ENCODE peak calls at places on chromosomes 16 and 17, in ten cellular contexts. Y is tibial nerve; E is Peyer's patch; R is ascending aorta; V is heart left ventricle; C is adipocyte; X is right lobe of liver; Z is cardiac muscle cell; M is lower lobe of right lung; A is CD8-positive, alpha-beta memory T cell. Q is an unnamed sample. For H3K4me1, the result is how much of the 10 kb centered on the place peaks cover.

GRCh38 chr17:76726766-76727718 is at the start of gene METTL23:
- DNase-seq in Y (peak), E (peak), R (peak), V (peak), C (peak), X (peak), Z (peak), M (peak), A (peak), Q (peak)

GRCh38 chr16:27795992-27796614 is 246.2 kb downstream of the KATNIP start:
- DNase-seq in Y (peak), E (no peak), R (no peak), V (no peak), C (peak), X (no peak), Z (peak), M (peak), A (no peak), Q (peak)

GRCh38 chr17:14833201-14833773 is 431.8 kb downstream of the PMP22 start:
- DNase-seq in Y (no peak), E (no peak), R (no peak), V (no peak), C (peak), X (no peak), Z (no peak), M (no peak), A (no peak), Q (no peak)

GRCh38 chr17:75390982-75391381 is 14.5 kb downstream of the GRB2 start:
- DNase-seq in Y (no peak), E (no peak), R (no peak), V (no peak), C (no peak), X (no peak), Z (no peak), M (no peak), A (no peak), Q (no peak)

GRCh38 chr17:79391808-79392233 is 219.0 kb downstream of the RBFOX3 start:
- DNase-seq in Y (peak), E (peak), R (peak), V (peak), C (peak), X (peak), Z (peak), M (peak), A (peak), Q (peak)

GRCh38 chr16:89324056-89325010 is 106.8 kb downstream of the ZNF778 start:
- DNase-seq in Y (no peak), E (no peak), R (no peak), V (no peak), C (no peak), X (peak), Z (no peak), M (peak), A (peak), Q (no peak)

GRCh38 chr16:1201444-1201843 is 23.6 kb downstream of the TPSG1 start:
- DNase-seq in Y (no peak), E (no peak), R (no peak), V (no peak), C (no peak), X (no peak), Z (no peak), M (no peak), A (no peak), Q (no peak)

GRCh38 chr16:21584817-21585216 is 14.6 kb upstream of the METTL9 start:
- DNase-seq in Y (no peak), E (no peak), R (no peak), V (no peak), C (no peak), X (no peak), Z (no peak), M (no peak), A (no peak), Q (no peak)

GRCh38 chr17:50218071-50218759 is 16.8 kb upstream of the COL1A1 start:
- DNase-seq in Y (no peak), E (no peak), R (no peak), V (no peak), C (peak), X (no peak), Z (no peak), M (no peak), A (no peak), Q (no peak)

GRCh38 chr16:82761236-82761635 is 134.5 kb downstream of the CDH13 start:
- DNase-seq in Y (peak), E (no peak), R (peak), V (peak), C (peak), X (peak), Z (peak), M (peak), A (no peak), Q (peak)

GRCh38 chr17:60579090-60579489 is 20.9 kb upstream of the PPM1D start:
- DNase-seq in Y (no peak), E (no peak), R (peak), V (no peak), C (peak), X (no peak), Z (no peak), M (no peak), A (no peak), Q (no peak)

GRCh38 chr16:78844682-78845081 is 745.2 kb downstream of the WWOX start:
- DNase-seq in Y (no peak), E (no peak), R (no peak), V (no peak), C (no peak), X (peak), Z (peak), M (no peak), A (no peak), Q (no peak)

GRCh38 chr17:55674107-55674506 is 48.6 kb downstream of the TMEM100 start:
- DNase-seq in Y (no peak), E (no peak), R (no peak), V (no peak), C (no peak), X (no peak), Z (no peak), M (no peak), A (no peak), Q (no peak)

GRCh38 chr16:67673712-67674580 is 7.3 kb downstream of the C16orf86 start:
- DNase-seq in Y (peak), E (no peak), R (peak), V (peak), C (no peak), X (peak), Z (no peak), M (peak), A (no peak), Q (peak)

GRCh38 chr16:30472328-30472942 is at the start of gene ITGAL:
- DNase-seq in Y (peak), E (peak), R (peak), V (peak), C (no peak), X (peak), Z (no peak), M (peak), A (peak), Q (peak)

GRCh38 chr16:81997738-81998137 is 13.5 kb downstream of the SDR42E1 start:
- DNase-seq in Y (peak), E (no peak), R (no peak), V (no peak), C (peak), X (no peak), Z (no peak), M (no peak), A (no peak), Q (no peak)

GRCh38 chr16:47613251-47613650 is 152.1 kb downstream of the PHKB start:
- DNase-seq in Y (no peak), E (no peak), R (no peak), V (no peak), C (peak), X (no peak), Z (no peak), M (no peak), A (no peak), Q (no peak)

GRCh38 chr17:43695968-43696865 is 34.5 kb upstream of the MEOX1 start:
- DNase-seq in Y (no peak), E (no peak), R (peak), V (peak), C (peak), X (no peak), Z (no peak), M (no peak), A (no peak), Q (no peak)

GRCh38 chr16:81583893-81584705 is 139.5 kb downstream of the CMIP start:
- DNase-seq in Y (no peak), E (no peak), R (no peak), V (no peak), C (no peak), X (no peak), Z (no peak), M (peak), A (no peak), Q (peak)

GRCh38 chr17:76383645-76384221 is 676 bp upstream of the SPHK1 start:
- DNase-seq in Y (peak), E (peak), R (peak), V (peak), C (peak), X (no peak), Z (peak), M (peak), A (peak), Q (peak)

DNA sequence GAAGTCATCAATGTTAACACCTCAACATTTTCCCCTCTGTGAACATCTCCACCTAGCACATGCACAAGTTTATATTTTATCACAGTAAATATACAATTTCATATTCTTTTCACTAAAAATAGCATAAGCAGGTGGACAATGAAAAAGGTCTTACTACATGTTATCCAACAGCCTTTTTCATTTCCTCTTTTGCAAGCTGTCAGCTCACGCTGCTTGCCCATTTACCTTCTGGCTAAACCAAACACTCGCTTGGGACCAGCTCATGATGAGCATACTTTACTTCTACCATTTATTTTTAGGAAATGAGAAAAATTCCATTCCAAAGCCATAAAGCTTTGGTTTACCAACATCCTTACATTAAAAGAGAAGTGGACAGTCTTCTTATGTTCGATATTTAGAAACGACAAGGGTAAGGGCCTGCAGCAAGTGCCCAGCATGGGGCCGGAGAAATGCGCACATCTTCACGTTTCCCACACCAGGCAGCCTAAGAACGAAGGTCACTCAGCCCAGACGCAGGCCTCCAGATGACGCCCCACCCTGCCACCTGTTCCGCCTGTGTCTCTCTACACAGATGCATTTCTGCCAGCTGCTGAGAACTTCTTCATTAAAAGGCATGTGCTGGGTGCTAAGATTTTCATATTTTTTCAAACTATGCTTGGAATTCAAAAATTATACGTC is 13.9 kb downstream of the SNN start:
- DNase-seq in Y (no peak), E (peak), R (no peak), V (no peak), C (no peak), X (no peak), Z (no peak), M (no peak), A (no peak), Q (peak)
- H3K4me1 ChIP-seq in Y (under half), E (under half), R (under half), V (under half), C (under half), X (under half), Z (under half), M (under half), A (under half), Q (under half)

DNA sequence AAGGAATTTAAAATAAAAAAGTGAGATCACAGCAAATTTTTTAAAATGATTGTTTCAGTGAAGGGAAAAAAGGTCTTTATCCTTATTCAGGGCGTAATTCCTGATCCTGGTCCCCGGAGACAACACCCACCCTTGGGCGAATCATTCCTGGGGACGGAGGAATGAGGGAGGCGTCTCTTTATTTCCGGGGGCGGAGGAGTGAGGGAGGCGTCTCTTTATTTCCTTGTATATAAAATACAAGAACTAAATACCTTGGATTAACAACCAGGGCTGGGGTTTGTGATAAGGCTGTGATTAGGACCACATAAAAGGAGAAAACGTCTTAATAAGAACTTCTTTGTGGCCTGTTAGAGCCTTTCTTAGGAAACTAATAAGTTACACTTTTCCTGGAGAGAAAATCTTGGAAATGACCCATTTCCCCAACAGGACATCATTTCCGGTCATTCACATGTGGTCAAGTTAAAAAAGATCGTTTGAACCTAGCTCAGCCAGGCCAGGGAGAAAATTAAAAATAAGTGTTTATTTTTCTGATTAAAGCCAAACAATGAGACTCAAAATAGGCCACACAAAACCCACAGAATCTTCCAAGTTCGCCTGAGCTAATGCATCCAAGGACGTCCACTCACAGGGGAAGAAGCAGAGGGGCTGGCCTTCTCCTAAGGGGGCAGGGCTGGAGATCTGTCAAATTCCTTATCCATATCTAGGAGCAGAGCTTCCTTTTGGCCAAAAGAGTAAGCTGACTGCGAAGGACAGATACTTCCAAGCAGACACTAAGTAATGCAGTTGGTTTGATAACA is 98.1 kb downstream of the MRM3 start:
- DNase-seq in Y (no peak), E (no peak), R (no peak), V (no peak), C (peak), X (no peak), Z (no peak), M (no peak), A (no peak), Q (no peak)
- H3K4me1 ChIP-seq in Y (under half), E (under half), R (under half), V (under half), C (under half), X (under half), Z (under half), M (half or more), A (under half), Q (under half)

GRCh38 chr16:23501291-23501690 is 9.0 kb downstream of the GGA2 start:
- DNase-seq in Y (no peak), E (no peak), R (no peak), V (no peak), C (no peak), X (no peak), Z (no peak), M (no peak), A (no peak), Q (no peak)
- H3K4me1 ChIP-seq in Y (under half), E (under half), R (under half), V (under half), C (half or more), X (under half), Z (under half), M (half or more), A (under half), Q (under half)

GRCh38 chr17:63285566-63285965 is 160.5 kb downstream of the CYB561 start:
- DNase-seq in Y (no peak), E (no peak), R (no peak), V (no peak), C (no peak), X (no peak), Z (no peak), M (no peak), A (no peak), Q (no peak)
- H3K4me1 ChIP-seq in Y (under half), E (under half), R (under half), V (under half), C (under half), X (under half), Z (under half), M (under half), A (under half), Q (under half)

DNA sequence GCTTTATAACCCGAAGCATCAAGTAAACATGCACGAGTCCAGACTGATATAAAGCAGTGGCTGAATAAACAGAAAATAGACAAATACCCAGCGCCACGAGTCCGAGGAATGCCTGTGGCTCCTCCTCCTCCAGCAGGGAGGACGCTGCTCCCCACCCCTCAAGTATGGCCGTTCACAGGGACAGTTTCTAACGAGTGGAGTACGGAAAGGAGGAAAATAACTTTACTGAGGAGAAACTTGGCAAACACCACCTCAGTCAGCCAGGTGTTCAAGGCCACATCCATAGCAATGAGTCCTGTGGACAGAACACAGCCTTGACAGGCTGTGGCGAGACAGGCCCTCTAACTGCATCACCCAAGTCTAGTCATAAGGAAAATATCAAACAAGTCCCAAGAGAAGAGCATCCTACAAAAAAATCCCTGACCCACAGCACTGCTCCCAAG is 9.2 kb downstream of the ZDHHC7 start:
- DNase-seq in Y (no peak), E (no peak), R (no peak), V (no peak), C (no peak), X (peak), Z (no peak), M (peak), A (no peak), Q (no peak)
- H3K4me1 ChIP-seq in Y (half or more), E (under half), R (half or more), V (under half), C (half or more), X (under half), Z (under half), M (half or more), A (under half), Q (half or more)

GRCh38 chr17:70295732-70296131 is 126.4 kb downstream of the KCNJ2 start:
- DNase-seq in Y (no peak), E (no peak), R (no peak), V (no peak), C (no peak), X (no peak), Z (no peak), M (no peak), A (no peak), Q (no peak)
- H3K4me1 ChIP-seq in Y (under half), E (under half), R (under half), V (under half), C (under half), X (under half), Z (under half), M (under half), A (under half), Q (under half)

GRCh38 chr17:59372138-59372751 is 40.8 kb downstream of the YPEL2 start:
- DNase-seq in Y (peak), E (peak), R (peak), V (no peak), C (peak), X (no peak), Z (peak), M (no peak), A (no peak), Q (peak)
- H3K4me1 ChIP-seq in Y (half or more), E (under half), R (half or more), V (half or more), C (half or more), X (half or more), Z (half or more), M (half or more), A (half or more), Q (half or more)

DNA sequence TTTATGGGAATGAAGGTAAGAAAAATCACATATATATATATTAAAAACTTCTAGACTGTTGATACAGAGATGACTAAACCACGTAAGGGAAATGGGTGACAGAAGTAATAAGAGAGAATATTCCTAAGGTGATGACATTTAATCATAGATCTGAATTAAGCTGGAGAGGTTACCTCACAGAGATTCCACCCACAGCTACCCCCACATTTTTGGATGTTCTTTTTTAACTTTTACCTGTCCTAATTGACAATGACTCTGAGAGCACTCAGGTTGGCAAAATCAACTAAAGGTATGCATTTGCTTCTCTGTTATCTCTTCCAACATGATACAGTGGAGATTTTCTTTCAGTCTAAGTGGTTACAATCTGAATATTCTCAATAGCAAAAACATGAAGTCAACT is 1280.6 kb downstream of the CDH11 start:
- DNase-seq in Y (no peak), E (no peak), R (no peak), V (no peak), C (no peak), X (no peak), Z (no peak), M (no peak), A (no peak), Q (no peak)
- H3K4me1 ChIP-seq in Y (under half), E (under half), R (under half), V (under half), C (under half), X (under half), Z (under half), M (under half), A (under half), Q (under half)

DNA sequence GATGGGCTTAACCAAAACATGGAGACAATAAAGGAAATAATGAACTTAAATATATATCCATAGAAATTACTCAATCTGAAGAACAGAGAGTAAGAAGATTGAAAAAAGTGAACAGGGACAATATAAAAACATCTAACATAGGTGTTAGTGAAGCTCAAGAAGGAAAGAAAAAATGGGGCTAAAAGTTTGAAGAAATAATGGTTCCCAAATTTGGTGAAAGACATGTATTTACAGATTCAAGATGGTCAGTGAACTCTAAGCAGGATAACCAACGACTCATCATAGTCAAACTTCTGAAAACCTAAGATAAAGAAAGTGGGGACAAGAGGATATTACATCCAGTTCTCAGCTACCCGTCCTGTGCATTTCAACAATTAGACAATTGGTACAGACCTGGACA is 22.6 kb downstream of the SDK2 start:
- DNase-seq in Y (no peak), E (no peak), R (no peak), V (no peak), C (no peak), X (no peak), Z (no peak), M (no peak), A (no peak), Q (no peak)
- H3K4me1 ChIP-seq in Y (under half), E (under half), R (under half), V (under half), C (under half), X (under half), Z (half or more), M (under half), A (under half), Q (under half)

Q was measured in transverse colon.